ENCODE peak calls at places on chromosome 12, in eight cellular contexts. One of them, this sample, is unnamed.

GRCh38 chr12:52646613-52647012 is 5.4 kb downstream of the KRT2 start:
- DNase-seq in NCI-H526 treated with DMSO at 0.1 percent for 48 hours: no peak
- DNase-seq in stimulated activated CD8-positive, alpha-beta memory T cell treated with anti-CD3 and anti-CD28 coated beads, Interleukin-4, amount 100 ng/mL, for 24 hours: no peak
- DNase-seq in iPS-NIHi11: no peak
- DNase-seq in cardiac muscle cell: no peak
- DNase-seq in ACHN: no peak
- DNase-seq in heart left ventricle: no peak
- DNase-seq in activated T-cell treated with anti-CD3 and anti-CD28 coated beads, Interleukin-2, amount 50 U/mL, for 72 hours: no peak
- DNase-seq in this sample: no peak

GRCh38 chr12:119178544-119179334 is at the start of gene HSPB8:
- DNase-seq in NCI-H526 treated with DMSO at 0.1 percent for 48 hours: no peak
- DNase-seq in stimulated activated CD8-positive, alpha-beta memory T cell treated with anti-CD3 and anti-CD28 coated beads, Interleukin-4, amount 100 ng/mL, for 24 hours: no peak
- DNase-seq in iPS-NIHi11: peak
- DNase-seq in cardiac muscle cell: peak
- DNase-seq in ACHN: peak
- DNase-seq in heart left ventricle: peak
- DNase-seq in activated T-cell treated with anti-CD3 and anti-CD28 coated beads, Interleukin-2, amount 50 U/mL, for 72 hours: no peak
- DNase-seq in this sample: peak

GRCh38 chr12:57793920-57794319 is 11.3 kb downstream of the TSFM start:
- DNase-seq in NCI-H526 treated with DMSO at 0.1 percent for 48 hours: no peak
- DNase-seq in stimulated activated CD8-positive, alpha-beta memory T cell treated with anti-CD3 and anti-CD28 coated beads, Interleukin-4, amount 100 ng/mL, for 24 hours: no peak
- DNase-seq in iPS-NIHi11: no peak
- DNase-seq in cardiac muscle cell: peak
- DNase-seq in ACHN: no peak
- DNase-seq in heart left ventricle: no peak
- DNase-seq in activated T-cell treated with anti-CD3 and anti-CD28 coated beads, Interleukin-2, amount 50 U/mL, for 72 hours: no peak
- DNase-seq in this sample: no peak

GRCh38 chr12:11719678-11720099 is 70.2 kb downstream of the ETV6 start:
- DNase-seq in NCI-H526 treated with DMSO at 0.1 percent for 48 hours: no peak
- DNase-seq in stimulated activated CD8-positive, alpha-beta memory T cell treated with anti-CD3 and anti-CD28 coated beads, Interleukin-4, amount 100 ng/mL, for 24 hours: no peak
- DNase-seq in iPS-NIHi11: peak
- DNase-seq in cardiac muscle cell: peak
- DNase-seq in ACHN: peak
- DNase-seq in heart left ventricle: peak
- DNase-seq in activated T-cell treated with anti-CD3 and anti-CD28 coated beads, Interleukin-2, amount 50 U/mL, for 72 hours: peak
- DNase-seq in this sample: peak

GRCh38 chr12:59698599-59698998 is 102.8 kb downstream of the SLC16A7 start:
- DNase-seq in NCI-H526 treated with DMSO at 0.1 percent for 48 hours: no peak
- DNase-seq in stimulated activated CD8-positive, alpha-beta memory T cell treated with anti-CD3 and anti-CD28 coated beads, Interleukin-4, amount 100 ng/mL, for 24 hours: no peak
- DNase-seq in iPS-NIHi11: no peak
- DNase-seq in cardiac muscle cell: peak
- DNase-seq in ACHN: no peak
- DNase-seq in heart left ventricle: no peak
- DNase-seq in activated T-cell treated with anti-CD3 and anti-CD28 coated beads, Interleukin-2, amount 50 U/mL, for 72 hours: no peak
- DNase-seq in this sample: no peak

GRCh38 chr12:124992874-124993567 is 424 bp upstream of the BRI3BP start:
- DNase-seq in NCI-H526 treated with DMSO at 0.1 percent for 48 hours: peak
- DNase-seq in stimulated activated CD8-positive, alpha-beta memory T cell treated with anti-CD3 and anti-CD28 coated beads, Interleukin-4, amount 100 ng/mL, for 24 hours: peak
- DNase-seq in iPS-NIHi11: peak
- DNase-seq in cardiac muscle cell: peak
- DNase-seq in ACHN: peak
- DNase-seq in heart left ventricle: no peak
- DNase-seq in activated T-cell treated with anti-CD3 and anti-CD28 coated beads, Interleukin-2, amount 50 U/mL, for 72 hours: peak
- DNase-seq in this sample: peak

GRCh38 chr12:21502164-21502496 is 541 bp downstream of the GOLT1B start:
- DNase-seq in NCI-H526 treated with DMSO at 0.1 percent for 48 hours: no peak
- DNase-seq in stimulated activated CD8-positive, alpha-beta memory T cell treated with anti-CD3 and anti-CD28 coated beads, Interleukin-4, amount 100 ng/mL, for 24 hours: peak
- DNase-seq in iPS-NIHi11: no peak
- DNase-seq in cardiac muscle cell: peak
- DNase-seq in ACHN: peak
- DNase-seq in heart left ventricle: peak
- DNase-seq in activated T-cell treated with anti-CD3 and anti-CD28 coated beads, Interleukin-2, amount 50 U/mL, for 72 hours: peak
- DNase-seq in this sample: peak

GRCh38 chr12:11812558-11813421 is 163.3 kb downstream of the ETV6 start:
- DNase-seq in NCI-H526 treated with DMSO at 0.1 percent for 48 hours: peak
- DNase-seq in stimulated activated CD8-positive, alpha-beta memory T cell treated with anti-CD3 and anti-CD28 coated beads, Interleukin-4, amount 100 ng/mL, for 24 hours: no peak
- DNase-seq in iPS-NIHi11: peak
- DNase-seq in cardiac muscle cell: peak
- DNase-seq in ACHN: no peak
- DNase-seq in heart left ventricle: peak
- DNase-seq in activated T-cell treated with anti-CD3 and anti-CD28 coated beads, Interleukin-2, amount 50 U/mL, for 72 hours: no peak
- DNase-seq in this sample: no peak

GRCh38 chr12:3342051-3342450 is 149.0 kb upstream of the PRMT8 start:
- DNase-seq in NCI-H526 treated with DMSO at 0.1 percent for 48 hours: peak
- DNase-seq in stimulated activated CD8-positive, alpha-beta memory T cell treated with anti-CD3 and anti-CD28 coated beads, Interleukin-4, amount 100 ng/mL, for 24 hours: peak
- DNase-seq in iPS-NIHi11: peak
- DNase-seq in cardiac muscle cell: peak
- DNase-seq in ACHN: peak
- DNase-seq in heart left ventricle: peak
- DNase-seq in activated T-cell treated with anti-CD3 and anti-CD28 coated beads, Interleukin-2, amount 50 U/mL, for 72 hours: peak
- DNase-seq in this sample: peak

GRCh38 chr12:89390802-89391673 is 38.7 kb upstream of the DUSP6 start:
- DNase-seq in NCI-H526 treated with DMSO at 0.1 percent for 48 hours: no peak
- DNase-seq in stimulated activated CD8-positive, alpha-beta memory T cell treated with anti-CD3 and anti-CD28 coated beads, Interleukin-4, amount 100 ng/mL, for 24 hours: no peak
- DNase-seq in iPS-NIHi11: no peak
- DNase-seq in cardiac muscle cell: peak
- DNase-seq in ACHN: no peak
- DNase-seq in heart left ventricle: no peak
- DNase-seq in activated T-cell treated with anti-CD3 and anti-CD28 coated beads, Interleukin-2, amount 50 U/mL, for 72 hours: peak
- DNase-seq in this sample: peak

GRCh38 chr12:3128498-3129293 is 51.5 kb downstream of the TSPAN9 start:
- DNase-seq in NCI-H526 treated with DMSO at 0.1 percent for 48 hours: no peak
- DNase-seq in stimulated activated CD8-positive, alpha-beta memory T cell treated with anti-CD3 and anti-CD28 coated beads, Interleukin-4, amount 100 ng/mL, for 24 hours: no peak
- DNase-seq in iPS-NIHi11: no peak
- DNase-seq in cardiac muscle cell: no peak
- DNase-seq in ACHN: no peak
- DNase-seq in heart left ventricle: no peak
- DNase-seq in activated T-cell treated with anti-CD3 and anti-CD28 coated beads, Interleukin-2, amount 50 U/mL, for 72 hours: no peak
- DNase-seq in this sample: no peak

GRCh38 chr12:124758266-124759200 is 105.1 kb downstream of the SCARB1 start:
- DNase-seq in NCI-H526 treated with DMSO at 0.1 percent for 48 hours: peak
- DNase-seq in stimulated activated CD8-positive, alpha-beta memory T cell treated with anti-CD3 and anti-CD28 coated beads, Interleukin-4, amount 100 ng/mL, for 24 hours: no peak
- DNase-seq in iPS-NIHi11: no peak
- DNase-seq in cardiac muscle cell: no peak
- DNase-seq in ACHN: no peak
- DNase-seq in heart left ventricle: no peak
- DNase-seq in activated T-cell treated with anti-CD3 and anti-CD28 coated beads, Interleukin-2, amount 50 U/mL, for 72 hours: no peak
- DNase-seq in this sample: no peak

GRCh38 chr12:19179986-19180385 is 50.5 kb downstream of the PLEKHA5 start:
- DNase-seq in NCI-H526 treated with DMSO at 0.1 percent for 48 hours: no peak
- DNase-seq in stimulated activated CD8-positive, alpha-beta memory T cell treated with anti-CD3 and anti-CD28 coated beads, Interleukin-4, amount 100 ng/mL, for 24 hours: no peak
- DNase-seq in iPS-NIHi11: no peak
- DNase-seq in cardiac muscle cell: no peak
- DNase-seq in ACHN: no peak
- DNase-seq in heart left ventricle: no peak
- DNase-seq in activated T-cell treated with anti-CD3 and anti-CD28 coated beads, Interleukin-2, amount 50 U/mL, for 72 hours: no peak
- DNase-seq in this sample: no peak

GRCh38 chr12:78331764-78332163 is 501.1 kb downstream of the NAV3 start:
- DNase-seq in NCI-H526 treated with DMSO at 0.1 percent for 48 hours: no peak
- DNase-seq in stimulated activated CD8-positive, alpha-beta memory T cell treated with anti-CD3 and anti-CD28 coated beads, Interleukin-4, amount 100 ng/mL, for 24 hours: no peak
- DNase-seq in iPS-NIHi11: peak
- DNase-seq in cardiac muscle cell: no peak
- DNase-seq in ACHN: no peak
- DNase-seq in heart left ventricle: no peak
- DNase-seq in activated T-cell treated with anti-CD3 and anti-CD28 coated beads, Interleukin-2, amount 50 U/mL, for 72 hours: no peak
- DNase-seq in this sample: no peak

GRCh38 chr12:65672441-65672840 is 151.8 kb upstream of the HMGA2 start:
- DNase-seq in NCI-H526 treated with DMSO at 0.1 percent for 48 hours: no peak
- DNase-seq in stimulated activated CD8-positive, alpha-beta memory T cell treated with anti-CD3 and anti-CD28 coated beads, Interleukin-4, amount 100 ng/mL, for 24 hours: no peak
- DNase-seq in iPS-NIHi11: no peak
- DNase-seq in cardiac muscle cell: no peak
- DNase-seq in ACHN: no peak
- DNase-seq in heart left ventricle: no peak
- DNase-seq in activated T-cell treated with anti-CD3 and anti-CD28 coated beads, Interleukin-2, amount 50 U/mL, for 72 hours: no peak
- DNase-seq in this sample: no peak

GRCh38 chr12:108846320-108846719 is 11.1 kb downstream of the SSH1 start:
- DNase-seq in NCI-H526 treated with DMSO at 0.1 percent for 48 hours: no peak
- DNase-seq in stimulated activated CD8-positive, alpha-beta memory T cell treated with anti-CD3 and anti-CD28 coated beads, Interleukin-4, amount 100 ng/mL, for 24 hours: no peak
- DNase-seq in iPS-NIHi11: no peak
- DNase-seq in cardiac muscle cell: no peak
- DNase-seq in ACHN: no peak
- DNase-seq in heart left ventricle: peak
- DNase-seq in activated T-cell treated with anti-CD3 and anti-CD28 coated beads, Interleukin-2, amount 50 U/mL, for 72 hours: no peak
- DNase-seq in this sample: no peak

GRCh38 chr12:53048780-53049401 is 974 bp upstream of the TNS2 start:
- DNase-seq in NCI-H526 treated with DMSO at 0.1 percent for 48 hours: peak
- DNase-seq in stimulated activated CD8-positive, alpha-beta memory T cell treated with anti-CD3 and anti-CD28 coated beads, Interleukin-4, amount 100 ng/mL, for 24 hours: no peak
- DNase-seq in iPS-NIHi11: no peak
- DNase-seq in cardiac muscle cell: peak
- DNase-seq in ACHN: peak
- DNase-seq in heart left ventricle: peak
- DNase-seq in activated T-cell treated with anti-CD3 and anti-CD28 coated beads, Interleukin-2, amount 50 U/mL, for 72 hours: no peak
- DNase-seq in this sample: peak